ENCODE peak calls at places on chromosomes 3 and 15, in six cellular contexts. C is IMR-90, A is A549, G is SK-N-SH, Y is HepG2, W is K562. Q is an unnamed sample.

GRCh38 chr3:187736418-187736871 is 8.8 kb downstream of the BCL6 start:
- DNase-seq in C (peak; percentile 74), A (no peak), G (no peak), Y (no peak), W (no peak), Q (no peak)

GRCh38 chr3:176578316-176578715 is 619.0 kb downstream of the TBL1XR1 start:
- DNase-seq in C (no peak), A (no peak), G (no peak), Y (no peak), W (no peak), Q (no peak)

GRCh38 chr3:130093741-130094391 is 12.2 kb downstream of the ALG1L2 start:
- DNase-seq in C (no peak), A (no peak), G (no peak), Y (no peak), W (peak; percentile 45), Q (peak; percentile 60)

GRCh38 chr15:78750566-78750965 is 60.7 kb downstream of the ADAMTS7 start:
- DNase-seq in C (no peak), A (no peak), G (no peak), Y (no peak), W (no peak), Q (no peak)

GRCh38 chr3:11610044-11610671 is 33.6 kb downstream of the VGLL4 start:
- DNase-seq in C (peak; percentile 65), A (no peak), G (peak; percentile 36), Y (peak; percentile 81), W (no peak), Q (no peak)

GRCh38 chr15:69824075-69824876 is 273.4 kb downstream of the TLE3 start:
- DNase-seq in C (no peak), A (no peak), G (no peak), Y (no peak), W (no peak), Q (no peak)

GRCh38 chr3:66010348-66011097 is 28.2 kb downstream of the MAGI1 start:
- DNase-seq in C (no peak), A (no peak), G (no peak), Y (peak; percentile 16), W (no peak), Q (no peak)

GRCh38 chr15:81398456-81398855 is 24.4 kb upstream of the TMC3 start:
- DNase-seq in C (no peak), A (no peak), G (no peak), Y (no peak), W (no peak), Q (no peak)

GRCh38 chr15:99424978-99425665 is 140.7 kb upstream of the MEF2A start:
- DNase-seq in C (peak; percentile 90), A (no peak), G (peak; percentile 64), Y (peak; percentile 54), W (no peak), Q (no peak)

GRCh38 chr3:25854635-25855034 is 64.7 kb downstream of the OXSM start:
- DNase-seq in C (peak; percentile 83), A (peak; percentile 16), G (no peak), Y (no peak), W (no peak), Q (no peak)

GRCh38 chr15:93261845-93262244 is 172.8 kb upstream of the RGMA start:
- DNase-seq in C (no peak), A (no peak), G (no peak), Y (no peak), W (no peak), Q (no peak)

GRCh38 chr15:75352186-75352585 is 5.3 kb downstream of the NEIL1 start:
- DNase-seq in C (no peak), A (no peak), G (peak; percentile 25), Y (no peak), W (no peak), Q (no peak)

GRCh38 chr3:16993227-16993626 is 108.5 kb downstream of the PLCL2 start:
- DNase-seq in C (peak; percentile 52), A (no peak), G (no peak), Y (no peak), W (no peak), Q (no peak)

GRCh38 chr3:27794211-27794610 is 72.1 kb upstream of the EOMES start:
- DNase-seq in C (no peak), A (no peak), G (no peak), Y (no peak), W (no peak), Q (no peak)

GRCh38 chr3:61562042-61562809 is 855 bp downstream of the PTPRG start:
- DNase-seq in C (peak; percentile 31), A (peak; percentile 10), G (peak; percentile 74), Y (no peak), W (no peak), Q (no peak)

GRCh38 chr3:46067401-46067800 is 40.1 kb upstream of the XCR1 start:
- DNase-seq in C (no peak), A (no peak), G (no peak), Y (no peak), W (no peak), Q (no peak)

GRCh38 chr3:42351221-42351620 is 59.2 kb downstream of the LYZL4 start:
- DNase-seq in C (peak; percentile 4), A (no peak), G (no peak), Y (no peak), W (no peak), Q (no peak)

GRCh38 chr3:143901105-143901504 is 52.8 kb upstream of the SLC9A9 start:
- DNase-seq in C (peak; percentile 83), A (no peak), G (no peak), Y (no peak), W (no peak), Q (no peak)

GRCh38 chr3:114609952-114610351 is 316.1 kb downstream of the TIGIT start:
- DNase-seq in C (no peak), A (no peak), G (no peak), Y (no peak), W (no peak), Q (no peak)

GRCh38 chr3:69032737-69033136 is 19.3 kb upstream of the EOGT start:
- DNase-seq in C (no peak), A (no peak), G (no peak), Y (no peak), W (no peak), Q (no peak)

GRCh38 chr3:165336786-165337185 is 140.6 kb upstream of the SLITRK3 start:
- DNase-seq in C (no peak), A (no peak), G (no peak), Y (no peak), W (no peak), Q (no peak)

DNA sequence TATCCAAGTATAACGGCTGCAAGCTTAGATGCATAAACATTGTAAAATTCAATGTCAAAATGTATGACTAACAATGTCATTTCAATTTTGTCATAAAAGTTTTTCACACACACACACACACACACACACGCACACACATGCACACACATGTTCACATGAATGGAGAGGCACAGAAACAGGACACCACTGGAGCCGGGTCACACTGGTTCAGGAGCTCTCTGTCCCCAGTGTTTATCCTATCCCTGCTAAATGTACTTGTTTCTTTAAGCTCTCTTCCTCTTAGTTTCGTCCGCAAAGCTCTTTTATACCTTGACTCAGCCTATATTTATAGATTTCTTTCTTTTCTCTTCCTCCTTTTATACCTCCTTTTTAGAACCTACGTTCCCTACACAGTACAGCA is 249.9 kb downstream of the CADPS start:
- DNase-seq in C (no peak), A (no peak), G (no peak), Y (no peak), W (no peak), Q (no peak)
- TF ChIP-seq SMC3 in C (no peak), A (no peak), G (no peak), Y (no peak), W (no peak), Q (no peak)

DNA sequence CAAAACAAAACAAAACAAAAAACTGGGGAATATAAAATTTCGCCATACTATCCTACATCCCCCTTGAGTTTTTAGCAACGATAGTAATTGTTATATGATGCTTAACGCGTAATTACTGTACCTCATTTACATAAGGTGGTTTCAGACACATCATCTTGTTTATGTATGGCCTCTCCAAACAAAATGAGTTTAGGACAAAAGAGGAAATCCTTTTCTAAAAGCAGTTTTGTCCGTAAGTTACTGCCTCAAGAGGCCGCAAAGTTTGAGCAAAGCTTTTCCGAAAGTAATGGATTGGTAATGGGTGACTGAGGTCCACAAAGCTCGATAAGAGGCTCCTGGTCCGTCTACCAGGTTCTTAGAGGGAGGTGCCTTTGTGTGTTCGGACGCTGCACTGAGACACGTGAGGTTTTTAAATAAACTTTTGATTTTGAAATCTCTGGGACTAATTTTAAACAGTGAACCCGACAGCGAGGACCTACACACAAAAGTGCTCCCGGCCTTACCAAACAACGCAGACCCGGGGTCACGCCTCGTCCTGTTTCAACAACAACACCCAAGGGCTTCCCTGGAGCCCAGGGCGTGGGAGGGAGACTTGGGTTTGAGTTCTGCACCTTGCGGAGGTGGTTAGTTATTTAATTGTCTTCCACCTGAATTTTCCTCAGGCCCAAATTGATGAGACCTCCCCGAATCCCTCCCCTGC is 505 bp upstream of the C15orf61 start:
- DNase-seq in C (peak; percentile 7), A (no peak), G (no peak), Y (no peak), W (no peak), Q (no peak)
- TF ChIP-seq SMC3 in C (no peak), A (no peak), G (no peak), Y (no peak), W (no peak), Q (no peak)

DNA sequence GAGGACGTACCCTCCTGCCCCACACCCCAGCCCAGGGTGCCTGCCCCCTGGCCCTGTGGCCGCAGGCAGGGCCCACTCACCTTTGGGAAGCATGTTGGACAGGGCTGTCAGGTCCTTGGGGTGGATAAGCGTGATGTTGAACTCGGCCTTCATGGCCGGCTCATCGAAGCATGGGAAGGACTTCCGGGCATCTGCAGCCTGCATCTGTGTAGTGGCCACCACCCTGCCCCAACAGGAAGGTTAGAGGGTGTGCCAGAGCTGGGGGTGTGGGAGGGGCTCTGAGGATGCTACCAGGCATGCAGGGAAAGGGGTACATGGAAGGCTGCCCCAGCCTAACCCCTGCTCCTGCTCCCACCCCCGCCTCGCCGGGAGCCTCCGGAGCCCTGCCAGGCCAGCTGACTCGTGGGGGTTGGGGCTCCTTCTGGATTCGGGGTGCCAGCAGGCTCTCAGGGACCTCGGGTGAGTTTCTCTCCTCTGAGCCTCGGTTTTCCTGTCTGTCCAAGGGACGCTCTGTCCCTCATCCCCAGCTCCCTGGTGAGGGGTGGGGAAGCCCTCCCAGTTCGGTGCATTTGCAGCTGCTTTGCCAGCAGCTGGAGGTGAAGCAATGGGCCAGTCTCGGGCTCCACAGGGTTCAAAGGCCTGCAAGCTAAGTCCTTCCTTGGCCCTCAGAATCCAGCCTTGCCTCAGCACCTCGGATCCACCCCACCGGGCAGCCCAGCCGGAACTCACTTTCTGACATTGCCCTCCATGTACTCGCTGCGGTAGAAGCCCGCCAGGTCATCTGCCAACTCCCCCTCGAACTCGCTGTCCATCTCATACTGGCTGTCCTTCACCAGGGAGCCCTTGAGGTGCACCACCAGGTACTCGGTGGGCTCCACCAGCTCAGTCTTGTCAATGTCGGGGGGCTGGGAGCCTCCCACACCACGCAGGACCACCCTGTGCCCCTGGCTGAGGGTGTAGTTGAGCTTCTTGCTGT is 9.1 kb downstream of the ANPEP start:
- DNase-seq in C (no peak), A (no peak), G (no peak), Y (no peak), W (no peak), Q (no peak)
- TF ChIP-seq SMC3 in C (no peak), A (no peak), G (no peak), Y (no peak), W (no peak), Q (no peak)

GRCh38 chr3:81761904-81762565 is 590 bp upstream of the GBE1 start:
- DNase-seq in C (no peak), A (no peak), G (no peak), Y (no peak), W (no peak), Q (no peak)
- TF ChIP-seq SMC3 in C (no peak), A (no peak), G (no peak), Y (no peak), W (no peak), Q (no peak)

Q was measured in GM12878.